ENCODE peak calls at places on chromosomes 13 and 19, in four cellular contexts. R is adrenal gland, V is lower lobe of right lung, U is cardiac fibroblast. P is an unnamed sample.

GRCh38 chr13:49897713-49898112 is 38.4 kb downstream of the SPRYD7 start:
- DNase-seq in R (no peak), V (no peak), U (no peak), P (no peak)

GRCh38 chr19:5354403-5354802 is 13.8 kb upstream of the PTPRS start:
- DNase-seq in R (no peak), V (no peak), U (peak), P (no peak)

GRCh38 chr13:93004919-93005318 is 221.7 kb upstream of the GPC6 start:
- DNase-seq in R (no peak), V (no peak), U (peak), P (peak)

GRCh38 chr19:13747098-13747453 is 17.2 kb upstream of the MRI1 start:
- DNase-seq in R (no peak), V (no peak), U (no peak), P (no peak)

GRCh38 chr13:34038326-34039068 is 220.5 kb downstream of the RFC3 start:
- DNase-seq in R (no peak), V (no peak), U (no peak), P (no peak)

GRCh38 chr19:43778651-43779050 is 2.1 kb downstream of the KCNN4 start:
- DNase-seq in R (no peak), V (no peak), U (no peak), P (no peak)

GRCh38 chr19:49224856-49225255 is 67.3 kb downstream of the TRPM4 start:
- DNase-seq in R (peak), V (no peak), U (peak), P (peak)

GRCh38 chr13:42524487-42525034 is 49.4 kb upstream of the TNFSF11 start:
- DNase-seq in R (no peak), V (no peak), U (peak), P (no peak)

GRCh38 chr13:27450921-27451461 is 627 bp upstream of the MTIF3 start:
- DNase-seq in R (peak), V (peak), U (peak), P (peak)

GRCh38 chr13:106008540-106008939 is 526.9 kb downstream of the EFNB2 start:
- DNase-seq in R (no peak), V (no peak), U (no peak), P (no peak)

GRCh38 chr19:32570081-32570785 is 10.8 kb upstream of the PDCD5 start:
- DNase-seq in R (peak), V (no peak), U (peak), P (peak)

GRCh38 chr19:54484451-54484850 is 11.4 kb upstream of the CDC42EP5 start:
- DNase-seq in R (no peak), V (no peak), U (no peak), P (no peak)

GRCh38 chr19:16441661-16442071 is 30.1 kb downstream of the EPS15L1 start:
- DNase-seq in R (no peak), V (no peak), U (no peak), P (peak)

GRCh38 chr13:25062479-25062878 is 33.5 kb upstream of the PABPC3 start:
- DNase-seq in R (no peak), V (no peak), U (no peak), P (no peak)
- TF ChIP-seq CTCF in R (no peak), V (no peak), U (no peak), P (no peak)

GRCh38 chr19:45994989-45995714 is at the start of gene CCDC61:
- DNase-seq in R (peak), V (peak), U (peak), P (peak)
- TF ChIP-seq CTCF in R (no peak), V (no peak), U (no peak), P (no peak)

GRCh38 chr19:3969435-3970312 is 1.2 kb downstream of the DAPK3 start:
- DNase-seq in R (no peak), V (no peak), U (peak), P (peak)
- TF ChIP-seq CTCF in R (no peak), V (no peak), U (peak), P (peak)

GRCh38 chr13:66911411-66911939 is 318.7 kb downstream of the PCDH9 start:
- DNase-seq in R (no peak), V (no peak), U (no peak), P (no peak)
- TF ChIP-seq CTCF in R (no peak), V (no peak), U (no peak), P (no peak)

DNA sequence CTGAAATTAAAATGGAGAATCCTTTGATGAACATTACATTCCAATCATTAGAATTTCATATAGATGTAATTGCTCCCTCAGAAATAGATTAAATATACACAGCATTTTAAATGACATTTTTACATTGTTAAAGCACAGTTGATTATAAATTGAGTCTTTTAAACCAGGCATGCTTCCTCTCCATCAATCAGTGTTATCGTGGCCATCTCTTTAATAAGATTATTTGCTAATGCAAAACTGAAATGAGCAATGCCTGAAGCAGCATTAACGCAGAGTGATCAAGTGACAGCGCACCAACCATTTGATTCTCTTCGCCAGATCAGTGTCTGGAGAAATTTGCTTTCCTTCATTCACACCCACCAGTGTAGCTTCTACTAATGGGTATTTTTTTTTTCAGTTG is 259.8 kb downstream of the OXGR1 start:
- DNase-seq in R (no peak), V (no peak), U (no peak), P (no peak)
- TF ChIP-seq CTCF in R (no peak), V (no peak), U (no peak), P (no peak)

P was measured in choroid plexus epithelial cell.